ENCODE peak calls at places on chromosomes 2 and 18, in five cellular contexts. One of them, this sample, is unnamed.

GRCh38 chr18:71028285-71028762 is 739.5 kb downstream of the SOCS6 start:
- DNase-seq in ovary: no peak
- DNase-seq in uterus: no peak
- DNase-seq in HepG2: no peak
- DNase-seq in breast epithelium: no peak
- DNase-seq in this sample: no peak

GRCh38 chr2:68434981-68435380 is 32.1 kb downstream of the FBXO48 start:
- DNase-seq in ovary: no peak
- DNase-seq in uterus: no peak
- DNase-seq in breast epithelium: no peak
- DNase-seq in HepG2: no peak
- DNase-seq in this sample: no peak

GRCh38 chr2:216221806-216222205 is 112.7 kb downstream of the XRCC5 start:
- DNase-seq in ovary: no peak
- DNase-seq in HepG2: peak
- DNase-seq in uterus: no peak
- DNase-seq in breast epithelium: no peak
- DNase-seq in this sample: no peak

GRCh38 chr2:134323777-134324176 is 69.9 kb downstream of the MGAT5 start:
- DNase-seq in HepG2: no peak
- DNase-seq in uterus: no peak
- DNase-seq in ovary: no peak
- DNase-seq in breast epithelium: no peak
- DNase-seq in this sample: no peak

GRCh38 chr2:148511883-148512282 is 132.7 kb upstream of the EPC2 start:
- DNase-seq in uterus: no peak
- DNase-seq in breast epithelium: no peak
- DNase-seq in ovary: no peak
- DNase-seq in HepG2: no peak
- DNase-seq in this sample: no peak

GRCh38 chr2:68769586-68770270 is 35.1 kb downstream of the ARHGAP25 start:
- DNase-seq in uterus: no peak
- DNase-seq in HepG2: no peak
- DNase-seq in breast epithelium: no peak
- DNase-seq in ovary: no peak
- DNase-seq in this sample: no peak

GRCh38 chr18:14767474-14767873 is 19.5 kb downstream of the ANKRD30B start:
- DNase-seq in breast epithelium: no peak
- DNase-seq in ovary: no peak
- DNase-seq in uterus: no peak
- DNase-seq in HepG2: no peak
- DNase-seq in this sample: no peak

GRCh38 chr2:121273116-121273515 is 11.9 kb downstream of the TFCP2L1 start:
- DNase-seq in uterus: no peak
- DNase-seq in HepG2: no peak
- DNase-seq in breast epithelium: no peak
- DNase-seq in ovary: no peak
- DNase-seq in this sample: no peak

GRCh38 chr2:171858397-171858958 is 35.6 kb downstream of the SLC25A12 start:
- DNase-seq in ovary: no peak
- DNase-seq in HepG2: no peak
- DNase-seq in uterus: no peak
- DNase-seq in breast epithelium: no peak
- DNase-seq in this sample: no peak

GRCh38 chr18:62452280-62452824 is 70.5 kb upstream of the ZCCHC2 start:
- DNase-seq in uterus: no peak
- DNase-seq in HepG2: peak
- DNase-seq in ovary: no peak
- DNase-seq in breast epithelium: no peak
- DNase-seq in this sample: no peak

GRCh38 chr2:10960606-10961489 is 49.1 kb downstream of the KCNF1 start:
- DNase-seq in uterus: no peak
- DNase-seq in breast epithelium: no peak
- DNase-seq in HepG2: no peak
- DNase-seq in ovary: no peak
- DNase-seq in this sample: no peak

GRCh38 chr2:134727385-134727784 is 8.6 kb upstream of the TMEM163 start:
- DNase-seq in breast epithelium: no peak
- DNase-seq in uterus: no peak
- DNase-seq in HepG2: no peak
- DNase-seq in ovary: no peak
- DNase-seq in this sample: no peak

GRCh38 chr2:30255466-30256408 is 24.4 kb downstream of the LBH start:
- DNase-seq in uterus: no peak
- DNase-seq in breast epithelium: no peak
- DNase-seq in HepG2: no peak
- DNase-seq in ovary: no peak
- DNase-seq in this sample: no peak

GRCh38 chr2:45836316-45836715 is 184.8 kb downstream of the PRKCE start:
- DNase-seq in breast epithelium: no peak
- DNase-seq in uterus: no peak
- DNase-seq in ovary: no peak
- DNase-seq in HepG2: no peak
- DNase-seq in this sample: no peak

GRCh38 chr2:84947010-84947593 is 23.9 kb upstream of the KCMF1 start:
- DNase-seq in HepG2: no peak
- DNase-seq in ovary: no peak
- DNase-seq in breast epithelium: no peak
- DNase-seq in uterus: no peak
- DNase-seq in this sample: no peak

GRCh38 chr2:21812766-21813165 is 689.0 kb downstream of the TDRD15 start:
- DNase-seq in ovary: no peak
- DNase-seq in HepG2: no peak
- DNase-seq in breast epithelium: no peak
- DNase-seq in uterus: no peak
- DNase-seq in this sample: no peak

GRCh38 chr2:61144697-61145268 is 17.2 kb upstream of the C2orf74 start:
- DNase-seq in breast epithelium: peak
- DNase-seq in ovary: peak
- DNase-seq in HepG2: peak
- DNase-seq in uterus: peak
- DNase-seq in this sample: peak

GRCh38 chr2:2619995-2620394 is 288.9 kb upstream of the MYT1L start:
- DNase-seq in uterus: no peak
- DNase-seq in ovary: no peak
- DNase-seq in breast epithelium: no peak
- DNase-seq in HepG2: no peak
- DNase-seq in this sample: no peak

GRCh38 chr2:3101016-3101703 is 276.5 kb downstream of the EIPR1 start:
- DNase-seq in ovary: no peak
- DNase-seq in uterus: no peak
- DNase-seq in HepG2: no peak
- DNase-seq in breast epithelium: no peak
- DNase-seq in this sample: no peak

GRCh38 chr2:16561676-16562075 is 104.0 kb downstream of the CYRIA start:
- DNase-seq in HepG2: no peak
- DNase-seq in uterus: no peak
- DNase-seq in ovary: no peak
- DNase-seq in breast epithelium: no peak
- DNase-seq in this sample: no peak

GRCh38 chr2:11768940-11769339 is 22.5 kb downstream of the LPIN1 start:
- DNase-seq in uterus: no peak
- DNase-seq in ovary: no peak
- DNase-seq in breast epithelium: no peak
- DNase-seq in HepG2: no peak
- DNase-seq in this sample: no peak

GRCh38 chr2:23423873-23424680 is 39.1 kb downstream of the KLHL29 start:
- DNase-seq in breast epithelium: no peak
- DNase-seq in uterus: no peak
- DNase-seq in ovary: no peak
- DNase-seq in HepG2: no peak
- DNase-seq in this sample: no peak

GRCh38 chr2:222813177-222813843 is 47.5 kb upstream of the ACSL3 start:
- DNase-seq in HepG2: no peak
- DNase-seq in uterus: no peak
- DNase-seq in ovary: no peak
- DNase-seq in breast epithelium: no peak
- DNase-seq in this sample: no peak

GRCh38 chr2:191311627-191312026 is 66.4 kb downstream of the MYO1B start:
- DNase-seq in HepG2: peak
- DNase-seq in ovary: no peak
- DNase-seq in breast epithelium: no peak
- DNase-seq in uterus: no peak
- DNase-seq in this sample: no peak

GRCh38 chr2:31235504-31235902 is 1.6 kb downstream of the EHD3 start:
- DNase-seq in ovary: no peak
- DNase-seq in HepG2: no peak
- DNase-seq in uterus: no peak
- DNase-seq in breast epithelium: no peak
- DNase-seq in this sample: no peak

DNA sequence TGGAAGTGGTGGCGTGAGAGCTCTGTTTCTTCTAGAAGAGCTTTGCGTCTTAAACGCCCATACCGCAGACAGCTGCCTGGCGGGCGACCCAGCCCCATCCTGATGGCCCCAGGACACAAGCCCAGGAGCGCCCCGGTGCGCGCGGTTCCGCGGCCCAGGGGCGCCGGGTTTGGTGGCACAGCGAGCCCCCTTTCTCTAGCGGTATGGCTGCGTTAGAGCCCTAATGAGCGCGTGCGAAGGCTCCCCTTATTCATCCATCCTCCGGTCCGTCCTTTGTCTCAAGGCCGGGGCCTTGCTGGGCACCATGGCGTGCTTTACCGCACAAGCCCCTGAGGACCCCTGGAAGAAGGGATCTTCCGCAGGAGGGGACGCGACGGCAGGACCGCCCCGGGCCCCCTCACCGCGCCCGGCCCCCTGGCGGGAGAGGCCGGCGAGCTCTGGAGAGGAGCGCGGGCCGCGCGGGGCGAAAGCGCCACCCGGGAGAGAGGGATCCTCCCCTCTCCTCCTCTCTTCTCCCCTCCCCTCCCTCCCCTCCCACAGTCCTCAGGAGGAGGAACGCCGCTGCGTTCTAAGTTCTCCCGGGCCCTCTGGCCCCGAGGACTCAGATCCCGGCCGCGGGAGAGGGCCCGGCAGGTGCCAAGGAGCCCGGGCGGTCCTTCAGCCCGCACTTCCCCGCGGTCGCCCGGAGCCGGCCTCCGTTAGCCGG is 626 bp upstream of the SLC1A4 start:
- DNase-seq in HepG2: peak
- DNase-seq in breast epithelium: peak
- DNase-seq in uterus: peak
- DNase-seq in ovary: peak
- DNase-seq in this sample: peak
- TF ChIP-seq POLR2A in HepG2: peak
- TF ChIP-seq POLR2A in breast epithelium: no peak
- TF ChIP-seq POLR2A in uterus: peak
- TF ChIP-seq POLR2A in ovary: peak
- TF ChIP-seq POLR2A in this sample: no peak

GRCh38 chr18:77089796-77090285 is 42.7 kb downstream of the MBP start:
- DNase-seq in HepG2: no peak
- DNase-seq in ovary: no peak
- DNase-seq in breast epithelium: no peak
- DNase-seq in uterus: no peak
- DNase-seq in this sample: no peak

GRCh38 chr18:77086656-77087390 is 45.8 kb downstream of the MBP start:
- DNase-seq in ovary: no peak
- DNase-seq in uterus: no peak
- DNase-seq in HepG2: no peak
- DNase-seq in breast epithelium: no peak
- DNase-seq in this sample: no peak

GRCh38 chr18:77088977-77089795 is 43.4 kb downstream of the MBP start:
- DNase-seq in uterus: no peak
- DNase-seq in ovary: no peak
- DNase-seq in HepG2: no peak
- DNase-seq in breast epithelium: no peak
- DNase-seq in this sample: no peak

GRCh38 chr18:77086034-77086433 is 46.5 kb downstream of the MBP start:
- DNase-seq in HepG2: no peak
- DNase-seq in ovary: no peak
- DNase-seq in breast epithelium: no peak
- DNase-seq in uterus: no peak
- DNase-seq in this sample: no peak

DNA sequence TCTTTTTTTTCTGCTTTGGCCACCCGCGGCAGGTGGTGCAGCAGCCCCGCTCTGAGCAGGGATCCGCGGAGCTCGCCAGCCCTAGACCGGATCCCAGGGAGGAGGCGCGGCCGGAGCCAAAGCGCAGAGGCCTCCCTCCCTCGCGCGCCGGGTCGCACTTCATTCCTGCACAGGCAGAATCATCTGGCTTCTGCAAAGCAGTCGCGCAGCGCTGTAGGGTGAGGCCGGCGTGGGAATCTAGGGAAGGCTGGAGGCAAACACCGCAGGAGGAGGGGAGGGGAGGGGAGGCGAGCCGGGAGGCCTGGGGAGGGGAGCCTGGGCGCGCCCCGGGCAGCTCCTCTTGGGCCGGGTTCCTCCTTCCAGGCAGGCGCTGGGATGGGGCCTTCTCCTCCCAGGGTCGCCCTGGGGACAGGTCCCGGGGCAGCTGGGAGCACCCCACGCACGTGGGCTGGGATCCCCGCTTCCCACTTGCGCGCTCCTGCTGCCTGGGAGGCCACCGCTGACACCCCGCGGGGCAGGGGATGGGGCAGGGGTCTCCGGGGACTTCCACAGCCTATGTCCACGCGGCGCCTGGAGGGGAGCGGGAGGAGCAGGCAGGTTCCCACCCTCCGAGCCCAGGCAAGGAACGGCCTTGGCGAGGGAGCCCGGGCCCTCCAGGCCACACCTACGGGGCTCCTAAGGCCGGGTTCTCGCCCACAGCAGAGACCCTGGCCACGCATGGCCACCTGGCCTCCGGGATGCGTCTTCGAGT is 45.0 kb downstream of the MBP start:
- DNase-seq in ovary: peak
- DNase-seq in uterus: peak
- DNase-seq in HepG2: no peak
- DNase-seq in breast epithelium: peak
- DNase-seq in this sample: no peak
- H3K4me3 ChIP-seq in ovary: peak
- H3K4me3 ChIP-seq in uterus: peak
- H3K4me3 ChIP-seq in HepG2: peak
- H3K4me3 ChIP-seq in breast epithelium: peak
- H3K4me3 ChIP-seq in this sample: peak

DNA sequence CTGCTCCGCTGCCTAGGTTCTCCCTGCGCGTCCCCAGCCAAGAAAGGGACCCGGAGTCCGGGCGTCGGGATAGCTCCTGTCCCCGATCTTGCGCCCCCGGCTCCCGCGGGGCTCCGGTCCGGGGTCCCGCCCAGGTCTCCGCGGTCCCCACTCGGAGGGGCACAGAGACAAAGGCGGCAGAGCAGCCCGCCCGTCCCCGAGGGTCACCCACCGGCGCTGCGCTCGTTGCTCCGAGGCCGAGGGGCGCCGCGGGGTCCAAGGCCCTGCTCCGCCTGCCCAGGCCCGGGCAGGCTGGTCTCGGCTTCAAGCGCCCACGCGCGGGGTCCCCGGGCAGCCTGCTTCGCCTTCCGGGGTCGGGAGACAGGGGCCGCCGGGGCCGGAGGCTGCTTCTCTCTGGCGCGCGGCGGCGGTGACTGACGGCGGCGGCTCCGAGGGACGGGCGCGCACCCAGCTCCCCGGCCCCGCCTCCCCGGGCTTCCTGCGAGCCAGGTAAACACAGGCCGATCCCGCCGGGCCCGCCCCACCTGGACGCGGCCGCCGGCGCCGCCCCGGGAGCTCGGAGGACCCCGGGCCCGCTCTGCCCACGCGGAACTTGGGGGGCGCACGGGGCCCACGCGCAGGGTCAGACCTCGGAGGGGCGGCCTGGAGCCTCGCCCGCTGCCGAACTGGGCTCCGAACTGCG is at the start of gene MBP:
- DNase-seq in HepG2: no peak
- DNase-seq in breast epithelium: peak
- DNase-seq in ovary: peak
- DNase-seq in uterus: peak
- DNase-seq in this sample: peak
- TF ChIP-seq POLR2A in HepG2: no peak
- TF ChIP-seq POLR2A in breast epithelium: no peak
- TF ChIP-seq POLR2A in ovary: peak
- TF ChIP-seq POLR2A in uterus: peak
- TF ChIP-seq POLR2A in this sample: peak

GRCh38 chr18:24232814-24233213 is 94.0 kb downstream of the CABYR start:
- DNase-seq in ovary: no peak
- DNase-seq in HepG2: no peak
- DNase-seq in breast epithelium: no peak
- DNase-seq in uterus: no peak
- DNase-seq in this sample: no peak
- H3K4me3 ChIP-seq in ovary: no peak
- H3K4me3 ChIP-seq in HepG2: no peak
- H3K4me3 ChIP-seq in breast epithelium: no peak
- H3K4me3 ChIP-seq in uterus: no peak
- H3K4me3 ChIP-seq in this sample: no peak